ENCODE peak calls at places on chromosome 10, in seven cellular contexts. W is neuronal stem cell, B is trophoblast cell, G is H9, Q is mesenchymal stem cell, D is IMR-90, P is H1. M is an unnamed sample.

GRCh38 chr10:128062331-128062730 is 63.9 kb downstream of the MKI67 start:
- DNase-seq in D (no peak), B (peak), P (no peak), G (no peak), Q (peak), W (no peak), M (peak)

GRCh38 chr10:79298403-79299244 is 48.6 kb upstream of the PPIF start:
- DNase-seq in G (no peak), W (no peak), B (peak), D (peak), P (no peak), Q (peak), M (peak)

GRCh38 chr10:86254526-86255174 is 111.9 kb downstream of the GRID1 start:
- DNase-seq in D (no peak), B (no peak), Q (no peak), P (no peak), G (peak), W (no peak), M (peak)

GRCh38 chr10:132975976-132976682 is 33.8 kb upstream of the CFAP46 start:
- DNase-seq in G (no peak), D (no peak), B (no peak), P (no peak), W (no peak), Q (no peak), M (no peak)

GRCh38 chr10:130047336-130047735 is 63.3 kb downstream of the C10orf143 start:
- DNase-seq in G (no peak), B (no peak), W (no peak), P (no peak), Q (no peak), D (no peak), M (no peak)

GRCh38 chr10:124864421-124865193 is 63.0 kb downstream of the ABRAXAS2 start:
- DNase-seq in B (peak), G (no peak), D (no peak), Q (no peak), W (no peak), P (no peak), M (peak)

GRCh38 chr10:88092975-88093374 is 229.6 kb downstream of the PTEN start:
- DNase-seq in D (no peak), G (no peak), Q (no peak), W (no peak), B (no peak), P (no peak), M (no peak)

GRCh38 chr10:50398383-50398782 is 147.1 kb upstream of the ASAH2 start:
- DNase-seq in B (peak), Q (no peak), P (no peak), G (no peak), W (no peak), D (peak), M (no peak)

GRCh38 chr10:129741280-129741977 is 222.6 kb downstream of the EBF3 start:
- DNase-seq in B (no peak), Q (no peak), P (no peak), G (peak), D (no peak), W (no peak), M (no peak)

GRCh38 chr10:29479081-29479917 is 155.5 kb downstream of the SVIL start:
- DNase-seq in B (no peak), Q (peak), G (no peak), P (no peak), D (peak), W (no peak), M (no peak)

GRCh38 chr10:59817806-59818205 is 64.6 kb upstream of the MRLN start:
- DNase-seq in D (no peak), W (no peak), B (peak), G (no peak), P (no peak), Q (no peak), M (no peak)

GRCh38 chr10:115826391-115826790 is 446.6 kb downstream of the GFRA1 start:
- DNase-seq in B (no peak), G (no peak), P (no peak), D (peak), W (no peak), Q (no peak), M (no peak)

GRCh38 chr10:89022734-89023133 is 32.1 kb downstream of the FAS start:
- DNase-seq in D (no peak), W (no peak), B (peak), P (no peak), Q (no peak), G (no peak), M (no peak)

GRCh38 chr10:37794305-37794976 is 63.0 kb downstream of the ZNF248 start:
- DNase-seq in D (no peak), Q (no peak), B (no peak), G (no peak), W (no peak), P (no peak), M (no peak)

GRCh38 chr10:3652886-3653285 is 132.1 kb downstream of the KLF6 start:
- DNase-seq in B (no peak), Q (no peak), G (no peak), P (no peak), W (no peak), D (peak), M (no peak)

GRCh38 chr10:131577178-131577555 is 265.6 kb upstream of the TCERG1L start:
- DNase-seq in W (no peak), B (no peak), G (no peak), Q (no peak), D (no peak), P (no peak), M (no peak)

GRCh38 chr10:124071141-124071540 is 22.3 kb downstream of the CHST15 start:
- DNase-seq in G (no peak), Q (no peak), D (no peak), W (no peak), B (no peak), P (no peak), M (no peak)

GRCh38 chr10:28327494-28327886 is 24.6 kb upstream of the MPP7 start:
- DNase-seq in P (no peak), Q (peak), B (no peak), W (no peak), D (peak), G (no peak), M (no peak)

GRCh38 chr10:26517141-26517890 is 79.2 kb downstream of the APBB1IP start:
- DNase-seq in W (no peak), D (peak), B (peak), Q (no peak), G (no peak), P (no peak), M (peak)

GRCh38 chr10:124197301-124198148 is 104.1 kb upstream of the CHST15 start:
- DNase-seq in Q (no peak), D (no peak), B (no peak), P (no peak), G (no peak), W (no peak), M (no peak)

GRCh38 chr10:785539-786214 is 96.2 kb upstream of the DIP2C start:
- DNase-seq in P (no peak), G (peak), Q (no peak), D (no peak), W (no peak), B (no peak), M (no peak)

GRCh38 chr10:113151178-113151577 is 201.1 kb downstream of the TCF7L2 start:
- DNase-seq in D (no peak), W (no peak), P (no peak), B (no peak), G (no peak), Q (no peak), M (no peak)

GRCh38 chr10:21687994-21688301 is 153.9 kb downstream of the MLLT10 start:
- DNase-seq in D (no peak), B (no peak), W (no peak), P (no peak), G (no peak), Q (no peak), M (no peak)

GRCh38 chr10:14137391-14137790 is 193.3 kb downstream of the FRMD4A start:
- DNase-seq in B (peak), W (no peak), D (no peak), P (no peak), G (no peak), Q (no peak), M (no peak)

GRCh38 chr10:37053476-37053875 is 71.9 kb upstream of the ANKRD30A start:
- DNase-seq in G (no peak), W (no peak), Q (no peak), P (no peak), D (no peak), B (no peak), M (no peak)

GRCh38 chr10:24866615-24867583 is 85.5 kb downstream of the PRTFDC1 start:
- DNase-seq in W (no peak), B (peak), G (peak), P (no peak), Q (peak), D (peak), M (peak)

GRCh38 chr10:69088471-69088769 is 517 bp downstream of the SRGN start:
- DNase-seq in B (no peak), G (no peak), W (no peak), P (no peak), D (no peak), Q (no peak), M (no peak)

GRCh38 chr10:33746878-33747277 is 412.4 kb upstream of the NRP1 start:
- DNase-seq in W (no peak), Q (no peak), D (peak), P (no peak), G (no peak), B (no peak), M (no peak)

GRCh38 chr10:22518167-22518724 is 172.9 kb downstream of the SPAG6 start:
- DNase-seq in P (no peak), G (no peak), D (no peak), W (no peak), B (peak), Q (no peak), M (no peak)

GRCh38 chr10:129689681-129690080 is 222.6 kb downstream of the MGMT start:
- DNase-seq in Q (no peak), D (no peak), W (no peak), G (no peak), P (no peak), B (no peak), M (no peak)

GRCh38 chr10:47261556-47261955 is 38.4 kb upstream of the GDF10 start:
- DNase-seq in G (no peak), Q (no peak), D (no peak), B (no peak), P (no peak), W (no peak), M (no peak)

GRCh38 chr10:75202321-75203096 is 8.1 kb upstream of the VDAC2 start:
- DNase-seq in W (no peak), Q (peak), D (peak), B (no peak), G (no peak), P (no peak), M (no peak)

GRCh38 chr10:43959364-43959763 is 310.7 kb upstream of the ZNF32 start:
- DNase-seq in W (no peak), G (no peak), B (no peak), Q (no peak), D (no peak), P (no peak), M (no peak)

DNA sequence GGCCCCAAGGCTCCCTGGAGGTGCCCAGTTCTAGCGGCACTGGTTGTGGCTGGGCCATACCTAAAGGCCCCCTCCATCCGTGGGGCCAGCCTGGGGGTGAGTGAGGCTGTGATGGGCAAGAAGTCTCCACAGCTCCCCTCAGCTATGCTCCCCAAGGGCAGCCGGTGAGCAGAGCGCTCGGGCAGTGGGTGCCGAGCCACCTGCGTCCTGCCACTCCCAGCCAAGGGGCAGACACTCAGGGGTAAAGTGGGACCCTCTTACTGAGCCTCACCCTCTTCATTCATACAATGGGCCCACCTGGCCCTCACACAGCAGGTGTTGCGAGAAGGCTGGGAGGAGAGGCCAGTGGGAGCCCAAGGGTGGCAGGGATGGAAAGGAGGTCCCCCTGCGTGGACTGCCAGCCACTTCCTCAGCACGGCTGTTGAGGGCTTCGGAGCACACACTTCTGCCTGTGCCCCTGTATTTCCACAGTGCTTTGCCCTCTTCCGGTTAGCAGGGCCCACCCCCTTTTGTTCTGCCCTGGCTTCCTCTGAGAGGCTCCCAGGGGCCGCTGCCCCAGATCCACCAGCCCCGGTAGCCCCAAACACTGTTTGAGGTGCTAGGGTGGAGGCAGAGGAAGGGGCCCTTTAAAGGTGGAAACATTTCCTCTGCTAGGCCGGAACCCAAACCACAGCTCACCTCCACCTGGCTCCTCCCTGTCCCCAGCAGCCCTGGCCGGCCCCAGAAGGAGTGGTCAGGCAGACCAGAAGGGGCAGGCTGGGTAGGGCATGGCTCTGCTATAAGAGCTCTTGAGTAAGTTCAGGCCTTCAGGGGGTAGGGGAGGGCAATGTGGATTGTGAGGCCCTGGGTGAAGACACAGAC is 16.4 kb upstream of the C10orf105 start:
- DNase-seq in D (no peak), Q (no peak), B (no peak), G (no peak), W (no peak), P (no peak), M (no peak)
- H3K4me2 ChIP-seq in D (no peak), Q (no peak), B (no peak), G (no peak), W (no peak), P (no peak), M (no peak)

GRCh38 chr10:118980870-118981269 is 48.6 kb upstream of the NANOS1 start:
- DNase-seq in G (peak), Q (peak), B (no peak), D (no peak), W (no peak), P (no peak), M (no peak)
- H4K8ac ChIP-seq in G (no peak), Q (no peak), B (no peak), D (no peak), W (no peak), P (no peak), M (no peak)

DNA sequence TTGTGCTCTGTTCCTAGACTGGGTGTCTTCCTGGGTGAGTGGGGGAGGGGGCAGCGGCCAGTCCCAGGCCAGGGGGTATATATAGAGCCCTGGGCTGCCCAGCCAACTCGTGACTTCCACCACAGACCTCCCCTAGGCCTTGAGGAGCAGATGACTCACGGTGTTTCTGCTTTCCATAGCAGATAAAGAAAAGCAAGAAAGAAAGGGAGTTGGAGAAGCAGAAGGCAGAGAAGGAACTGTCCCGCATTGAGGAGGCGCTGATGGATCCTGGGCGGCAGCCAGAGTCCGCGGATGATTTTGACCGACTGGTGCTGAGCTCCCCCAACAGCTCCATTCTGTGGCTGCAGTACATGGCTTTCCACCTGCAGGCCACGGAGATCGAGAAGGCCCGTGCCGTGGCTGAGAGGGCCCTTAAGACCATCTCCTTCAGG is 10.1 kb downstream of the CALHM2 start:
- DNase-seq in P (no peak), G (no peak), B (peak), D (peak), W (no peak), Q (peak), M (no peak)
- H3K18ac ChIP-seq in P (no peak), G (no peak), B (no peak), D (no peak), W (no peak), Q (peak), M (no peak)

GRCh38 chr10:15262036-15262713 is 93.7 kb upstream of the NMT2 start:
- DNase-seq in B (no peak), W (no peak), P (no peak), G (no peak), D (peak), Q (peak), M (no peak)
- H3K4me2 ChIP-seq in B (no peak), W (no peak), P (no peak), G (no peak), D (no peak), Q (no peak), M (no peak)

GRCh38 chr10:6386960-6387359 is 184.2 kb downstream of the PFKFB3 start:
- DNase-seq in B (no peak), D (no peak), G (no peak), W (no peak), P (no peak), Q (no peak), M (no peak)
- H4K8ac ChIP-seq in B (no peak), D (no peak), G (no peak), W (no peak), P (no peak), Q (no peak), M (no peak)

GRCh38 chr10:58625070-58625469 is 112.4 kb downstream of the BICC1 start:
- DNase-seq in G (no peak), B (no peak), P (no peak), Q (no peak), D (peak), W (no peak), M (no peak)
- H3K18ac ChIP-seq in G (no peak), B (no peak), P (no peak), Q (no peak), D (no peak), W (no peak), M (no peak)

GRCh38 chr10:10755490-10755889 is 262.2 kb upstream of the CELF2 start:
- DNase-seq in B (no peak), P (no peak), G (no peak), W (no peak), D (no peak), Q (no peak), M (no peak)

DNA sequence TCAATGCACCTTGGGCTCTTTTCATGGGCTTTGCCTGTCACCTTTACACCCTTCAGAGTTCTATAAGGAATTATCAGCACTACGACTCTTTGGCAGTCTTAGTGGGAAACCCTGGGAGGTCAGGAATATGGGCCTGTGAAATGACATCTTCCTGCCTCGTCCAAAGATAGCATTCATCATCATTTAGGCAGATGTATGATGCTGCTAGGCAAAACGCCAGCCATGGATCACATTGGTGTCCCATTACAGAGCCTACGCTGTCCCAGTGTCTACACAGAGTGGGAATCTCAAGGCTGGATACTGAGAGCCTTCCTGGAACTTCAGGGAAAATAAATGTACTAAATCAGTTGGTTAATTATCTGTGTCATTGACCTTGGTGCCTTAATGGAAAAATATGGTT is 259.4 kb upstream of the CELF2 start:
- DNase-seq in B (no peak), G (no peak), Q (no peak), W (no peak), D (no peak), P (no peak), M (no peak)
- H3K4me2 ChIP-seq in B (no peak), G (no peak), Q (no peak), W (no peak), D (no peak), P (no peak), M (no peak)

GRCh38 chr10:76981251-76981650 is 656.4 kb downstream of the KCNMA1 start:
- DNase-seq in W (no peak), P (no peak), G (no peak), D (no peak), Q (no peak), B (no peak), M (no peak)
- H4K8ac ChIP-seq in W (no peak), P (no peak), G (no peak), D (no peak), Q (no peak), B (no peak), M (no peak)

GRCh38 chr10:9504227-9504626 is 1449.7 kb downstream of the GATA3 start:
- DNase-seq in W (no peak), B (no peak), P (no peak), G (no peak), D (no peak), Q (no peak), M (no peak)
- H3K18ac ChIP-seq in W (no peak), B (no peak), P (no peak), G (no peak), D (no peak), Q (no peak), M (no peak)

DNA sequence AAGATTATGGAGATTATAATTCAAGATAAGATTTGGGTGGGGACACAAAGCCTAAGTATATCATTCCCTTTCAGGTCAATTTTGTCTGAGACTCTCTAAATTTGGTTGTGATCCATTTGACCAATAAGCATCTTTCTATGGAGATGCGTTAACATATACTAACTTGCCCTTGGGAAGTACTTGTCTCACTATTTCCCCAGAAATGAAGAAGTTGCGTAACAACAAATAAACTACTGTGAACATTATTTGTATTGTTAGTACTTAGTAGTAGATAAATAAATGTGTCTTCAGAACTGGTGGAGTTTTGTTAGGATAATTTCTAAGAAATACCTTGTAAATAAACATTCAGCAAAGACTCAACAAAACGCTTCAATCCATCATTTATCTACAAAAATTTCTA is 127.3 kb upstream of the LYZL2 start:
- DNase-seq in W (no peak), B (no peak), G (no peak), P (no peak), Q (no peak), D (no peak), M (no peak)
- H3K4me2 ChIP-seq in W (no peak), B (no peak), G (no peak), P (no peak), Q (no peak), D (no peak), M (no peak)